ENCODE peak calls at places on chromosomes 16 and 17, in nine cellular contexts. Q, L, V, Y, O, Z, S, N and J are unnamed samples.

GRCh38 chr16:23391381-23392222 is 61.4 kb downstream of the COG7 start:
- DNase-seq in V (no peak), Y (no peak), O (peak), Q (no peak), S (no peak), Z (no peak), L (peak), N (peak), J (no peak)

GRCh38 chr16:86611517-86611840 is 33.1 kb downstream of the FOXL1 start:
- DNase-seq in Y (no peak), V (no peak), Q (no peak), O (no peak), S (no peak), N (no peak), L (no peak), Z (peak), J (no peak)

GRCh38 chr17:42850964-42851363 is at the start of gene AOC3:
- DNase-seq in N (no peak), S (peak), Y (no peak), Z (peak), Q (no peak), L (no peak), V (no peak), O (no peak), J (no peak)

GRCh38 chr16:11639925-11640899 is 28.0 kb upstream of the SNN start:
- DNase-seq in S (peak), Z (peak), O (peak), V (no peak), Y (no peak), Q (peak), L (peak), N (peak), J (peak)

GRCh38 chr16:1152651-1153259 is at the start of gene CACNA1H:
- DNase-seq in V (peak), Q (no peak), N (no peak), O (no peak), Y (peak), L (no peak), S (no peak), Z (no peak), J (no peak)

GRCh38 chr17:8056232-8056975 is 17.5 kb downstream of the ALOX15B start:
- DNase-seq in Q (no peak), N (peak), S (no peak), V (no peak), Y (no peak), L (peak), Z (no peak), O (peak), J (peak)

GRCh38 chr16:2724088-2724676 is 4.2 kb upstream of the PRSS27 start:
- DNase-seq in O (no peak), S (no peak), L (no peak), Y (no peak), N (no peak), V (no peak), Q (no peak), Z (no peak), J (no peak)

GRCh38 chr16:27174007-27174406 is 29.3 kb upstream of the KDM8 start:
- DNase-seq in V (no peak), O (peak), L (no peak), Q (no peak), S (peak), N (no peak), Y (peak), Z (no peak), J (peak)

GRCh38 chr16:19118938-19119431 is 5.2 kb downstream of the ITPRIPL2 start:
- DNase-seq in L (no peak), N (peak), O (peak), V (no peak), S (no peak), Q (peak), Z (peak), Y (no peak), J (peak)

GRCh38 chr16:1224558-1224957 is 510 bp downstream of the TPSG1 start:
- DNase-seq in S (peak), Q (no peak), N (no peak), Y (no peak), O (no peak), Z (no peak), V (no peak), L (no peak), J (no peak)

GRCh38 chr17:14594690-14595089 is 293.8 kb downstream of the HS3ST3B1 start:
- DNase-seq in V (no peak), Y (no peak), O (no peak), Q (no peak), N (no peak), Z (no peak), L (no peak), S (no peak), J (no peak)

GRCh38 chr16:10325783-10326543 is 59.9 kb upstream of the ATF7IP2 start:
- DNase-seq in L (no peak), O (no peak), Y (no peak), V (no peak), N (no peak), Q (no peak), S (no peak), Z (peak), J (peak)

GRCh38 chr16:85303354-85303883 is 191.1 kb upstream of the CIBAR2 start:
- DNase-seq in Q (peak), Z (peak), V (peak), S (peak), L (peak), O (peak), Y (peak), N (peak), J (peak)

GRCh38 chr17:65536573-65537342 is 24.7 kb downstream of the AXIN2 start:
- DNase-seq in L (no peak), Z (no peak), Y (no peak), S (no peak), V (no peak), N (no peak), O (no peak), Q (no peak), J (no peak)

GRCh38 chr16:71883849-71884638 is at the start of gene ZNF821:
- DNase-seq in S (peak), L (peak), Q (peak), V (peak), O (peak), Y (peak), N (peak), Z (peak), J (peak)
- TF ChIP-seq CTCF in S (peak), L (no peak), Q (peak), V (peak), O (peak), Y (peak), N (no peak), Z (peak), J (peak)

GRCh38 chr17:78412403-78412802 is 34.0 kb downstream of the PGS1 start:
- DNase-seq in V (no peak), Q (peak), L (peak), Z (no peak), O (peak), S (no peak), N (no peak), Y (peak), J (peak)
- TF ChIP-seq CTCF in V (peak), Q (peak), L (peak), Z (peak), O (peak), S (no peak), N (no peak), Y (peak), J (peak)

GRCh38 chr17:74118504-74118903 is 85.0 kb upstream of the RPL38 start:
- DNase-seq in O (peak), N (no peak), Q (no peak), L (peak), S (no peak), Z (no peak), V (no peak), Y (peak), J (no peak)
- TF ChIP-seq CTCF in O (no peak), N (no peak), Q (no peak), L (no peak), S (no peak), Z (no peak), V (peak), Y (no peak), J (no peak)

GRCh38 chr16:67919618-67920210 is 11.9 kb downstream of the CTRL start:
- DNase-seq in V (no peak), Q (no peak), N (no peak), Z (no peak), Y (no peak), O (no peak), S (no peak), L (no peak), J (no peak)
- TF ChIP-seq CTCF in V (no peak), Q (no peak), N (no peak), Z (peak), Y (no peak), O (no peak), S (no peak), L (no peak), J (peak)

GRCh38 chr17:73803867-73804539 is 159.8 kb upstream of the SDK2 start:
- DNase-seq in L (no peak), N (no peak), V (no peak), Z (no peak), S (no peak), Q (no peak), O (no peak), Y (no peak), J (no peak)
- TF ChIP-seq CTCF in L (no peak), N (no peak), V (no peak), Z (no peak), S (no peak), Q (no peak), O (no peak), Y (no peak), J (no peak)